ENCODE peak calls at places on chromosomes 4 and X, in eight cellular contexts. F, S, J, O, R, X, M and N are unnamed samples.

GRCh38 chr4:184329235-184330007 is 111.7 kb upstream of the ENPP6 start:
- DNase-seq in J (no peak), X (no peak), O (no peak), R (no peak), S (no peak), M (no peak), F (no peak), N (no peak)

GRCh38 chr4:54318904-54319303 is 89.8 kb downstream of the PDGFRA start:
- DNase-seq in J (no peak), F (peak), R (no peak), O (no peak), M (peak), S (peak), X (peak), N (peak)

GRCh38 chr4:141713771-141714445 is 77.5 kb downstream of the IL15 start:
- DNase-seq in F (no peak), S (peak), M (peak), X (no peak), J (no peak), O (no peak), R (no peak), N (no peak)

GRCh38 chrX:110699109-110699508 is 96.5 kb downstream of the CHRDL1 start:
- DNase-seq in R (no peak), F (no peak), M (no peak), X (no peak), J (no peak), O (no peak), S (no peak), N (no peak)

GRCh38 chrX:129719931-129720520 is 18.8 kb upstream of the XPNPEP2 start:
- DNase-seq in F (no peak), R (no peak), S (no peak), J (no peak), O (no peak), X (no peak), M (no peak), N (no peak)

GRCh38 chr4:37530451-37530850 is 155.7 kb downstream of the RELL1 start:
- DNase-seq in X (no peak), R (no peak), S (no peak), J (no peak), M (no peak), O (no peak), F (no peak), N (no peak)

GRCh38 chr4:137651128-137651527 is 118.8 kb upstream of the PCDH18 start:
- DNase-seq in O (no peak), S (no peak), M (no peak), F (no peak), R (no peak), J (no peak), X (no peak), N (peak)

GRCh38 chrX:9821581-9821980 is 35.4 kb downstream of the SHROOM2 start:
- DNase-seq in X (no peak), S (no peak), F (no peak), O (no peak), J (no peak), R (no peak), M (no peak), N (no peak)

GRCh38 chrX:124506031-124506430 is 159.7 kb downstream of the SH2D1A start:
- DNase-seq in O (no peak), M (no peak), R (no peak), J (no peak), F (no peak), X (no peak), S (no peak), N (no peak)

GRCh38 chr4:66691101-66691500 is 854.2 kb downstream of the CENPC start:
- DNase-seq in J (no peak), F (no peak), O (no peak), X (no peak), S (no peak), M (no peak), R (no peak), N (peak)

GRCh38 chr4:165294907-165295306 is 32.6 kb upstream of the MSMO1 start:
- DNase-seq in F (no peak), O (no peak), J (no peak), M (no peak), R (no peak), S (no peak), X (no peak), N (no peak)

GRCh38 chrX:145848451-145848850 is 30.8 kb downstream of the SLITRK2 start:
- DNase-seq in F (no peak), M (no peak), X (no peak), O (no peak), S (no peak), J (no peak), R (no peak), N (no peak)

GRCh38 chr4:56658410-56659003 is 22.6 kb downstream of the HOPX start:
- DNase-seq in O (no peak), M (no peak), X (no peak), R (no peak), F (no peak), S (no peak), J (no peak), N (no peak)

GRCh38 chr4:153152453-153153338 is 51.5 kb upstream of the TRIM2 start:
- DNase-seq in X (peak), M (peak), F (no peak), R (peak), S (no peak), J (peak), O (peak), N (peak)

GRCh38 chr4:82594466-82594865 is 32.7 kb upstream of the TMEM150C start:
- DNase-seq in S (no peak), O (no peak), R (no peak), J (no peak), F (no peak), X (no peak), M (no peak), N (no peak)

GRCh38 chrX:94204524-94204923 is 530.5 kb downstream of the FAM133A start:
- DNase-seq in S (no peak), R (no peak), J (no peak), X (no peak), F (no peak), O (no peak), M (no peak), N (no peak)

GRCh38 chrX:19912-20571 is 261.1 kb upstream of the PLCXD1 start:
- DNase-seq in R (no peak), X (no peak), J (no peak), M (peak), S (no peak), O (no peak), F (no peak), N (no peak)

GRCh38 chr4:36332782-36333131 is 51.3 kb downstream of the DTHD1 start:
- DNase-seq in M (no peak), O (no peak), R (no peak), J (no peak), F (no peak), S (no peak), X (no peak), N (no peak)